ENCODE peak calls at places on chromosomes 11 and 22, in six cellular contexts. K is esophagus squamous epithelium, G is neural progenitor cell, D is GM23338, R is esophagus muscularis mucosa, Y is right lobe of liver. M is an unnamed sample.

GRCh38 chr22:46626911-46627805 is 7.0 kb downstream of the GRAMD4 start:
- DNase-seq in G (peak; percentile 41), R (no peak), D (peak; percentile 91), Y (peak; percentile 46), K (no peak), M (no peak)

GRCh38 chr11:123060265-123061000 is 1.5 kb downstream of the HSPA8 start:
- DNase-seq in Y (no peak), K (no peak), R (no peak), D (no peak), G (no peak), M (no peak)

GRCh38 chr11:56783448-56784041 is 35.0 kb upstream of the OR9G4 start:
- DNase-seq in R (no peak), Y (no peak), K (no peak), G (peak; percentile 90), D (peak; percentile 90), M (no peak)

GRCh38 chr22:44667276-44667675 is 34.7 kb upstream of the PRR5 start:
- DNase-seq in D (no peak), R (no peak), K (no peak), G (no peak), Y (no peak), M (peak; percentile 85)

GRCh38 chr22:41264408-41264941 is 21.5 kb downstream of the RANGAP1 start:
- DNase-seq in K (no peak), R (no peak), D (no peak), Y (no peak), G (no peak), M (no peak)

GRCh38 chr22:21796863-21797262 is 61.3 kb upstream of the YPEL1 start:
- DNase-seq in Y (no peak), K (no peak), G (no peak), D (peak; percentile 10), R (no peak), M (no peak)

GRCh38 chr11:19820100-19820499 is 107.5 kb downstream of the NAV2 start:
- DNase-seq in Y (no peak), K (no peak), R (no peak), D (no peak), G (no peak), M (no peak)

GRCh38 chr11:113663567-113663966 is 42.5 kb downstream of the TMPRSS5 start:
- DNase-seq in G (no peak), K (no peak), D (no peak), Y (no peak), R (no peak), M (no peak)

GRCh38 chr11:12625438-12626071 is 48.7 kb upstream of the TEAD1 start:
- DNase-seq in G (no peak), K (no peak), D (no peak), Y (no peak), R (no peak), M (no peak)

GRCh38 chr11:66068154-66068821 is 1.8 kb upstream of the PACS1 start:
- DNase-seq in Y (peak; percentile 74), K (no peak), G (peak; percentile 85), R (no peak), D (peak; percentile 92), M (no peak)

GRCh38 chr11:110470716-110471115 is 41.0 kb downstream of the FDX1 start:
- DNase-seq in K (no peak), Y (no peak), D (no peak), R (no peak), G (no peak), M (no peak)

GRCh38 chr22:17339095-17339693 is 30.1 kb upstream of the CECR2 start:
- DNase-seq in D (no peak), R (no peak), K (no peak), G (no peak), Y (peak; percentile 74), M (no peak)

GRCh38 chr11:46557684-46558151 is 36.1 kb downstream of the AMBRA1 start:
- DNase-seq in Y (no peak), K (no peak), R (no peak), D (no peak), G (no peak), M (no peak)

GRCh38 chr11:130403301-130403804 is 25.1 kb downstream of the ADAMTS8 start:
- DNase-seq in R (no peak), K (no peak), Y (no peak), G (no peak), D (peak; percentile 51), M (no peak)

GRCh38 chr22:44578516-44579230 is 80.6 kb upstream of the RTL6 start:
- DNase-seq in R (no peak), Y (peak; percentile 20), K (no peak), G (no peak), D (no peak), M (peak; percentile 49)

GRCh38 chr11:57473208-57473930 is 13.0 kb downstream of the RTN4RL2 start:
- DNase-seq in D (no peak), R (no peak), Y (no peak), K (no peak), G (no peak), M (no peak)

GRCh38 chr11:65573391-65574146 is 1.2 kb downstream of the FAM89B start:
- DNase-seq in K (no peak), R (no peak), G (no peak), Y (peak; percentile 73), D (no peak), M (no peak)

GRCh38 chr11:86046111-86046510 is 22.8 kb downstream of the PICALM start:
- DNase-seq in R (no peak), K (no peak), G (no peak), Y (no peak), D (no peak), M (no peak)

GRCh38 chr11:66904981-66905521 is 48.2 kb downstream of the LRFN4 start:
- DNase-seq in K (no peak), Y (no peak), G (no peak), D (no peak), R (no peak), M (no peak)

GRCh38 chr11:60852060-60852638 is 3.6 kb downstream of the PTGDR2 start:
- DNase-seq in Y (peak; percentile 88), K (no peak), G (no peak), D (peak; percentile 61), R (no peak), M (no peak)

GRCh38 chr22:46336119-46337078 is 885 bp downstream of the TRMU start:
- DNase-seq in K (no peak), Y (no peak), R (no peak), G (peak; percentile 70), D (peak; percentile 41), M (no peak)

GRCh38 chr11:910044-910588 is 494 bp downstream of the CHID1 start:
- DNase-seq in Y (no peak), K (no peak), G (no peak), R (no peak), D (no peak), M (no peak)

GRCh38 chr11:133553885-133554586 is 21.7 kb upstream of the OPCML start:
- DNase-seq in D (no peak), G (peak; percentile 43), K (no peak), R (no peak), Y (no peak), M (no peak)

GRCh38 chr11:102202972-102203371 is 92.7 kb downstream of the YAP1 start:
- DNase-seq in G (no peak), K (no peak), R (no peak), D (peak; percentile 43), Y (no peak), M (no peak)

GRCh38 chr11:61129608-61130523 is 27.6 kb downstream of the CD5 start:
- DNase-seq in K (no peak), Y (peak; percentile 89), R (peak; percentile 96), D (peak; percentile 96), G (peak; percentile 94), M (no peak)

GRCh38 chr22:26414347-26414746 is 14.7 kb upstream of the ASPHD2 start:
- DNase-seq in K (no peak), G (no peak), Y (no peak), D (no peak), R (no peak), M (no peak)

GRCh38 chr11:62061356-62062222 is 62.2 kb upstream of the INCENP start:
- DNase-seq in D (peak; percentile 57), R (no peak), Y (no peak), G (no peak), K (no peak), M (no peak)

GRCh38 chr11:65165847-65166317 is 4.2 kb upstream of the SPDYC start:
- DNase-seq in G (no peak), R (no peak), D (peak; percentile 45), Y (peak; percentile 81), K (no peak), M (no peak)

GRCh38 chr11:76134239-76134638 is 72.1 kb downstream of the WNT11 start:
- DNase-seq in Y (no peak), G (no peak), D (no peak), R (no peak), K (no peak), M (no peak)
- H3K27me3 ChIP-seq in Y (no peaks in the 10 kb centered on the region), G (no peaks in the 10 kb centered on the region), D (no peaks in the 10 kb centered on the region), R (no peaks in the 10 kb centered on the region), K (no peaks in the 10 kb centered on the region), M (no peaks in the 10 kb centered on the region)

DNA sequence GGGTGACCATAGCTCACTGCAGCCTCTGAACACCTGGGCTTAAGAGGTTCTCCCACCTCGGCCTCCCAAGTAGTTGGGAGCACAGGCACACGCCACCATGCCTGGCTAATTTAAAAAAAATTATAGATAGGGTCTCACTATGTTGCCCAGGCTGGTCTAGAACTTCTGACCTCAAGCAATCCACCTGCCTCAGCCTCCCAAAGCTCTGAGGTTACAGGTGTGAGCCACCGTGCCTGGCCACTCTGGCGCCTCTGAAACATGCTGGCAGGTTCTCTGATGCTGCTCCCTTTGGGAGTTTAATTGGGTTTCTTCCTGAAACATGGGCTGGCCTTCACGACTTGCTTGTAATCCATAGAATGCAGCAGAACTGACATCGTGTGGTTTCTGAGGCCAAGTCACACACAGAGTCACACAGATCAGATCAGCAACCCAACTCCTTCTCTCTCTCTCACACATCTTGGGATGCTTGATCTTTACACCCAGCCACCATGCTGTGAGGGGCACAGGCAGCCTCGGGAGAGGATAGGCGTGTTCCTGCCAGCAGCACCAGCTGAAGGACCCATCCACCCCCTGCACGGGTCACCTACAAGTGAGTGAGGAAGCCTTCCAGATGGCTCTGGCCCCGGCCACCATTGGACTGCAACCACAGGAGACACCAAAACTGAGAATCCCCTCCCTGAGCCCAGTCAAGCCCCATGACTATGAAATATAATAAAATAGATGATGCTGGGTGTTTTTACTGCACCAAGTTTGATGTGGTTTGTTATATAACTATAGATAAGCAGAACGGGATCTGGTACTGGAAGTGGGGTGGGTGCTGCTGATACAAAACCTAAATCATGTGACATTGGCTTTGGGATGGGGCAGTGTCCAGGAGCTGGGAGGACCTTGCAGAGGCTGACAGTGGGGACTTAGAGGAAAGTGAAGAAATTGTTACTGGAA is 3.1 kb upstream of the GSC2 start:
- DNase-seq in D (no peak), K (no peak), G (no peak), Y (no peak), R (no peak), M (no peak)
- H3K27me3 ChIP-seq in D (peaks cover 58% of the 10 kb centered on the region), K (peaks cover 20% of the 10 kb centered on the region), G (peaks cover 96% of the 10 kb centered on the region), Y (no peaks in the 10 kb centered on the region), R (peaks cover 18% of the 10 kb centered on the region), M (peaks cover 8% of the 10 kb centered on the region)

GRCh38 chr11:70569173-70569890 is 171.0 kb downstream of the CTTN start:
- DNase-seq in K (no peak), Y (no peak), G (no peak), D (no peak), R (no peak), M (no peak)
- H3K27me3 ChIP-seq in K (no peaks in the 10 kb centered on the region), Y (no peaks in the 10 kb centered on the region), G (no peaks in the 10 kb centered on the region), D (no peaks in the 10 kb centered on the region), R (no peaks in the 10 kb centered on the region), M (no peaks in the 10 kb centered on the region)

DNA sequence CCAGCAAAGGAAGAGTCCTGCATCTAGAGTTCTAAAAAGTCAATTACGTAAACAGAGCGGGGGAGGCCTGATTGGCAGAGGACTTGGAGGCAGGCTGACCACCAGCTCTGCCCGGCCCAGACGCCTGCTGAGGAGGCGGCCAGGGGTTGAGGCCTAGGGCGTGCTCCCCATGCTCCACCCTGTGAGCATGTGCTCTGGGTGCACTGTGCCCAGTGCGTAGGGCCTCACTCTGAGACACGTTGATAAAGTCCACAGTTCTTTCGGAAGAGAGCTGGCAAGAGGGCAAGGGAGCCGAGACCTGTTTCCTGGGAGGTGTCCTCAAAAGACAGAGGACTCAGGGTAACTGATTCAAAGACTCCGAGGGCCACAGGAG is 25.2 kb downstream of the GRIK4 start:
- DNase-seq in R (no peak), K (no peak), D (no peak), Y (no peak), G (no peak), M (no peak)
- H3K27me3 ChIP-seq in R (no peaks in the 10 kb centered on the region), K (no peaks in the 10 kb centered on the region), D (no peaks in the 10 kb centered on the region), Y (no peaks in the 10 kb centered on the region), G (no peaks in the 10 kb centered on the region), M (no peaks in the 10 kb centered on the region)